ENCODE peak calls at places on chromosomes 7 and 10, in seven cellular contexts. M, D, E, K, S, P and Y are unnamed samples.

GRCh38 chr10:121813211-121813812 is 114.5 kb downstream of the ATE1 start:
- DNase-seq in S (no peak), E (no peak), P (no peak), M (no peak), K (no peak), D (no peak), Y (no peak)

GRCh38 chr7:129317450-129317849 is 92.6 kb downstream of the AHCYL2 start:
- DNase-seq in S (no peak), M (no peak), E (no peak), D (peak; percentile 10), P (no peak), K (no peak), Y (no peak)

GRCh38 chr10:6503171-6503570 is 76.9 kb downstream of the PRKCQ start:
- DNase-seq in K (no peak), M (no peak), P (no peak), E (no peak), S (no peak), D (no peak), Y (no peak)

GRCh38 chr7:33700001-33700899 is 205.1 kb upstream of the BMPER start:
- DNase-seq in P (no peak), E (no peak), D (no peak), M (no peak), K (no peak), S (no peak), Y (no peak)

GRCh38 chr10:74072503-74072902 is 74.6 kb downstream of the VCL start:
- DNase-seq in M (no peak), P (no peak), D (no peak), K (no peak), S (no peak), E (no peak), Y (no peak)

GRCh38 chr7:77466455-77466854 is 50.3 kb upstream of the GSAP start:
- DNase-seq in S (no peak), K (no peak), M (no peak), P (no peak), D (no peak), E (no peak), Y (no peak)

GRCh38 chr7:99579956-99580777 is 17.9 kb upstream of the TMEM225B start:
- DNase-seq in K (no peak), E (peak; percentile 34), P (no peak), S (no peak), D (peak; percentile 88), M (peak; percentile 75), Y (no peak)

GRCh38 chr7:140883378-140883777 is 41.4 kb downstream of the BRAF start:
- DNase-seq in K (no peak), S (no peak), E (no peak), D (no peak), P (no peak), M (no peak), Y (no peak)

GRCh38 chr10:33157108-33157507 is 177.4 kb downstream of the NRP1 start:
- DNase-seq in E (no peak), S (no peak), M (no peak), D (no peak), K (no peak), P (no peak), Y (no peak)

GRCh38 chr7:129917934-129918333 is 34.8 kb downstream of the UBE2H start:
- DNase-seq in D (no peak), P (no peak), K (no peak), M (no peak), S (no peak), E (no peak), Y (no peak)

GRCh38 chr7:155181768-155182167 is 111.6 kb downstream of the HTR5A start:
- DNase-seq in S (no peak), P (no peak), M (no peak), E (no peak), K (no peak), D (no peak), Y (no peak)

GRCh38 chr10:42973870-42974692 is 102.8 kb upstream of the RET start:
- DNase-seq in E (no peak), K (peak; percentile 64), P (no peak), S (no peak), D (no peak), M (no peak), Y (no peak)

GRCh38 chr10:132409667-132410028 is 12.6 kb downstream of the PWWP2B start:
- DNase-seq in D (no peak), P (no peak), M (no peak), E (no peak), S (no peak), K (no peak), Y (no peak)

GRCh38 chr10:80468002-80468401 is 13.9 kb downstream of the TSPAN14 start:
- DNase-seq in K (no peak), P (no peak), M (no peak), S (no peak), D (peak; percentile 88), E (no peak), Y (peak; percentile 52)

GRCh38 chr10:110779489-110779888 is 92.2 kb upstream of the PDCD4 start:
- DNase-seq in K (no peak), P (no peak), E (no peak), D (no peak), M (no peak), S (no peak), Y (no peak)

GRCh38 chr10:112333452-112333851 is 40.5 kb upstream of the ACSL5 start:
- DNase-seq in D (no peak), P (no peak), S (no peak), M (no peak), K (no peak), E (no peak), Y (no peak)

GRCh38 chr7:36075561-36075960 is 77.5 kb upstream of the EEPD1 start:
- DNase-seq in P (no peak), S (no peak), D (peak; percentile 13), E (no peak), K (no peak), M (no peak), Y (no peak)

GRCh38 chr10:3892440-3893101 is 107.6 kb upstream of the KLF6 start:
- DNase-seq in K (no peak), E (no peak), M (no peak), D (no peak), P (no peak), S (no peak), Y (no peak)

GRCh38 chr10:69411476-69411875 is 5.2 kb downstream of the TACR2 start:
- DNase-seq in D (no peak), K (no peak), E (no peak), M (no peak), S (no peak), P (no peak), Y (no peak)

GRCh38 chr10:92544296-92544695 is 29.6 kb downstream of the IDE start:
- DNase-seq in S (peak; percentile 16), D (no peak), M (no peak), K (no peak), P (no peak), E (no peak), Y (no peak)

GRCh38 chr7:138616085-138616484 is 85.1 kb downstream of the SVOPL start:
- DNase-seq in M (no peak), P (no peak), S (no peak), E (no peak), K (no peak), D (no peak), Y (no peak)

GRCh38 chr10:59753267-59753666 is at the start of gene MRLN:
- DNase-seq in M (peak; percentile 90), E (no peak), K (no peak), D (no peak), S (no peak), P (no peak), Y (no peak)

GRCh38 chr7:127920787-127921438 is 110.3 kb downstream of the LRRC4 start:
- DNase-seq in D (no peak), M (no peak), E (no peak), S (no peak), K (no peak), P (no peak), Y (no peak)

GRCh38 chr10:84493951-84494848 is 165.8 kb downstream of the CCSER2 start:
- DNase-seq in M (no peak), E (no peak), D (no peak), S (peak; percentile 51), P (no peak), K (no peak), Y (no peak)

GRCh38 chr10:3946234-3947229 is 161.5 kb upstream of the KLF6 start:
- DNase-seq in S (no peak), K (no peak), E (no peak), D (no peak), M (no peak), P (no peak), Y (no peak)

GRCh38 chr10:61262486-61263261 is 190.5 kb downstream of the TMEM26 start:
- DNase-seq in D (no peak), K (no peak), M (no peak), E (no peak), P (no peak), S (no peak), Y (no peak)

GRCh38 chr10:66538908-66539307 is 386.9 kb upstream of the LRRTM3 start:
- DNase-seq in K (no peak), S (no peak), D (no peak), E (no peak), M (no peak), P (no peak), Y (no peak)

GRCh38 chr10:104925232-104925851 is 284.3 kb downstream of the SORCS3 start:
- DNase-seq in K (no peak), P (peak; percentile 13), E (no peak), D (peak; percentile 75), M (peak; percentile 6), S (peak; percentile 71), Y (peak; percentile 42)

GRCh38 chr7:30556854-30557644 is 37.6 kb upstream of the GARS1 start:
- DNase-seq in S (no peak), D (peak; percentile 91), P (no peak), M (peak; percentile 40), K (no peak), E (no peak), Y (no peak)

GRCh38 chr10:103698266-103698665 is 157.1 kb downstream of the SH3PXD2A start:
- DNase-seq in P (no peak), S (no peak), D (no peak), M (no peak), E (no peak), K (no peak), Y (no peak)

GRCh38 chr7:126805351-126805750 is 447.4 kb downstream of the GRM8 start:
- DNase-seq in M (no peak), P (no peak), K (no peak), E (no peak), S (no peak), D (no peak), Y (no peak)

GRCh38 chr10:58576736-58577366 is 64.2 kb downstream of the BICC1 start:
- DNase-seq in M (no peak), S (no peak), K (no peak), E (no peak), D (no peak), P (no peak), Y (no peak)

GRCh38 chr10:94409016-94409657 is 6.8 kb downstream of the TBC1D12 start:
- DNase-seq in K (no peak), M (no peak), S (no peak), E (no peak), D (peak; percentile 50), P (no peak), Y (no peak)

GRCh38 chr7:98640375-98640774 is 23.3 kb downstream of the NPTX2 start:
- DNase-seq in D (no peak), P (no peak), S (no peak), K (peak; percentile 41), E (no peak), M (no peak), Y (no peak)